ENCODE peak calls at places on chromosomes 6 and 20, in ten cellular contexts. One of them, this sample, is unnamed.

GRCh38 chr20:25247100-25247665 is 702 bp upstream of the PYGB start:
- DNase-seq in AG04450: no peak
- DNase-seq in vagina: no peak
- DNase-seq in nephron progenitor cell: peak; percentile 52
- DNase-seq in ELR: peak; percentile 82
- DNase-seq in stomach: peak; percentile 68
- DNase-seq in glutamatergic neuron: peak; percentile 71
- DNase-seq in C1 segment of cervical spinal cord: peak; percentile 41
- DNase-seq in stimulated activated CD4-positive, alpha-beta T cell treated with anti-CD3 and anti-CD28 coated beads, Interleukin-1b, Interleukin-23, amount 100 ng/mL, for 4 hours: no peak
- DNase-seq in stimulated activated naive B cell treated with anti-CD40 and anti-IgM and Interleukin-4, amounts not matched to agents 10 μg/mL and 1 μg/mL and 100 μg/mL, for 72 hours: no peak
- DNase-seq in this sample: peak; percentile 74

GRCh38 chr6:63716169-63716568 is 80.6 kb downstream of the PHF3 start:
- DNase-seq in glutamatergic neuron: no peak
- DNase-seq in nephron progenitor cell: no peak
- DNase-seq in stomach: no peak
- DNase-seq in C1 segment of cervical spinal cord: no peak
- DNase-seq in AG04450: no peak
- DNase-seq in stimulated activated naive B cell treated with anti-CD40 and anti-IgM and Interleukin-4, amounts not matched to agents 10 μg/mL and 1 μg/mL and 100 μg/mL, for 72 hours: no peak
- DNase-seq in stimulated activated CD4-positive, alpha-beta T cell treated with anti-CD3 and anti-CD28 coated beads, Interleukin-1b, Interleukin-23, amount 100 ng/mL, for 4 hours: no peak
- DNase-seq in vagina: no peak
- DNase-seq in ELR: no peak
- DNase-seq in this sample: no peak

GRCh38 chr20:35271904-35272303 is 6.0 kb downstream of the MMP24OS start:
- DNase-seq in stomach: no peak
- DNase-seq in stimulated activated naive B cell treated with anti-CD40 and anti-IgM and Interleukin-4, amounts not matched to agents 10 μg/mL and 1 μg/mL and 100 μg/mL, for 72 hours: no peak
- DNase-seq in glutamatergic neuron: no peak
- DNase-seq in nephron progenitor cell: no peak
- DNase-seq in stimulated activated CD4-positive, alpha-beta T cell treated with anti-CD3 and anti-CD28 coated beads, Interleukin-1b, Interleukin-23, amount 100 ng/mL, for 4 hours: no peak
- DNase-seq in vagina: no peak
- DNase-seq in AG04450: no peak
- DNase-seq in ELR: peak; percentile 69
- DNase-seq in C1 segment of cervical spinal cord: no peak
- DNase-seq in this sample: no peak

GRCh38 chr6:99882151-99882702 is 111.8 kb downstream of the MCHR2 start:
- DNase-seq in vagina: no peak
- DNase-seq in glutamatergic neuron: peak; percentile 51
- DNase-seq in stimulated activated naive B cell treated with anti-CD40 and anti-IgM and Interleukin-4, amounts not matched to agents 10 μg/mL and 1 μg/mL and 100 μg/mL, for 72 hours: no peak
- DNase-seq in stomach: no peak
- DNase-seq in C1 segment of cervical spinal cord: no peak
- DNase-seq in nephron progenitor cell: peak; percentile 44
- DNase-seq in ELR: no peak
- DNase-seq in stimulated activated CD4-positive, alpha-beta T cell treated with anti-CD3 and anti-CD28 coated beads, Interleukin-1b, Interleukin-23, amount 100 ng/mL, for 4 hours: no peak
- DNase-seq in AG04450: no peak
- DNase-seq in this sample: no peak

GRCh38 chr6:56695702-56696101 is 53.0 kb upstream of the DST start:
- DNase-seq in vagina: no peak
- DNase-seq in glutamatergic neuron: no peak
- DNase-seq in ELR: peak; percentile 68
- DNase-seq in nephron progenitor cell: no peak
- DNase-seq in AG04450: no peak
- DNase-seq in stimulated activated naive B cell treated with anti-CD40 and anti-IgM and Interleukin-4, amounts not matched to agents 10 μg/mL and 1 μg/mL and 100 μg/mL, for 72 hours: no peak
- DNase-seq in C1 segment of cervical spinal cord: no peak
- DNase-seq in stimulated activated CD4-positive, alpha-beta T cell treated with anti-CD3 and anti-CD28 coated beads, Interleukin-1b, Interleukin-23, amount 100 ng/mL, for 4 hours: no peak
- DNase-seq in stomach: no peak
- DNase-seq in this sample: no peak

GRCh38 chr20:58059145-58059544 is 169.3 kb downstream of the ANKRD60 start:
- DNase-seq in glutamatergic neuron: no peak
- DNase-seq in C1 segment of cervical spinal cord: no peak
- DNase-seq in vagina: no peak
- DNase-seq in AG04450: no peak
- DNase-seq in nephron progenitor cell: no peak
- DNase-seq in stimulated activated naive B cell treated with anti-CD40 and anti-IgM and Interleukin-4, amounts not matched to agents 10 μg/mL and 1 μg/mL and 100 μg/mL, for 72 hours: no peak
- DNase-seq in ELR: no peak
- DNase-seq in stimulated activated CD4-positive, alpha-beta T cell treated with anti-CD3 and anti-CD28 coated beads, Interleukin-1b, Interleukin-23, amount 100 ng/mL, for 4 hours: no peak
- DNase-seq in stomach: no peak
- DNase-seq in this sample: no peak

GRCh38 chr20:25315418-25316210 is 67.7 kb downstream of the PYGB start:
- DNase-seq in stimulated activated naive B cell treated with anti-CD40 and anti-IgM and Interleukin-4, amounts not matched to agents 10 μg/mL and 1 μg/mL and 100 μg/mL, for 72 hours: no peak
- DNase-seq in stomach: peak; percentile 17
- DNase-seq in glutamatergic neuron: no peak
- DNase-seq in nephron progenitor cell: no peak
- DNase-seq in vagina: no peak
- DNase-seq in C1 segment of cervical spinal cord: no peak
- DNase-seq in ELR: peak; percentile 65
- DNase-seq in AG04450: no peak
- DNase-seq in stimulated activated CD4-positive, alpha-beta T cell treated with anti-CD3 and anti-CD28 coated beads, Interleukin-1b, Interleukin-23, amount 100 ng/mL, for 4 hours: no peak
- DNase-seq in this sample: peak; percentile 48

GRCh38 chr6:32086661-32087573 is 22.2 kb downstream of the TNXB start:
- DNase-seq in stimulated activated naive B cell treated with anti-CD40 and anti-IgM and Interleukin-4, amounts not matched to agents 10 μg/mL and 1 μg/mL and 100 μg/mL, for 72 hours: peak; percentile 78
- DNase-seq in AG04450: peak; percentile 37
- DNase-seq in vagina: no peak
- DNase-seq in ELR: peak; percentile 85
- DNase-seq in nephron progenitor cell: no peak
- DNase-seq in C1 segment of cervical spinal cord: no peak
- DNase-seq in glutamatergic neuron: no peak
- DNase-seq in stomach: peak; percentile 32
- DNase-seq in stimulated activated CD4-positive, alpha-beta T cell treated with anti-CD3 and anti-CD28 coated beads, Interleukin-1b, Interleukin-23, amount 100 ng/mL, for 4 hours: no peak
- DNase-seq in this sample: peak; percentile 70

GRCh38 chr6:159893064-159893463 is 2.3 kb downstream of the MAS1 start:
- DNase-seq in nephron progenitor cell: no peak
- DNase-seq in glutamatergic neuron: no peak
- DNase-seq in vagina: no peak
- DNase-seq in C1 segment of cervical spinal cord: no peak
- DNase-seq in stimulated activated naive B cell treated with anti-CD40 and anti-IgM and Interleukin-4, amounts not matched to agents 10 μg/mL and 1 μg/mL and 100 μg/mL, for 72 hours: no peak
- DNase-seq in ELR: no peak
- DNase-seq in stimulated activated CD4-positive, alpha-beta T cell treated with anti-CD3 and anti-CD28 coated beads, Interleukin-1b, Interleukin-23, amount 100 ng/mL, for 4 hours: no peak
- DNase-seq in stomach: no peak
- DNase-seq in AG04450: no peak
- DNase-seq in this sample: no peak

GRCh38 chr20:54345301-54345724 is 130.1 kb upstream of the DOK5 start:
- DNase-seq in C1 segment of cervical spinal cord: no peak
- DNase-seq in nephron progenitor cell: no peak
- DNase-seq in AG04450: peak; percentile 59
- DNase-seq in stimulated activated naive B cell treated with anti-CD40 and anti-IgM and Interleukin-4, amounts not matched to agents 10 μg/mL and 1 μg/mL and 100 μg/mL, for 72 hours: no peak
- DNase-seq in glutamatergic neuron: no peak
- DNase-seq in stomach: no peak
- DNase-seq in stimulated activated CD4-positive, alpha-beta T cell treated with anti-CD3 and anti-CD28 coated beads, Interleukin-1b, Interleukin-23, amount 100 ng/mL, for 4 hours: no peak
- DNase-seq in ELR: no peak
- DNase-seq in vagina: no peak
- DNase-seq in this sample: peak; percentile 86

GRCh38 chr6:15615837-15616236 is 47.0 kb downstream of the DTNBP1 start:
- DNase-seq in C1 segment of cervical spinal cord: no peak
- DNase-seq in stomach: no peak
- DNase-seq in vagina: no peak
- DNase-seq in AG04450: no peak
- DNase-seq in nephron progenitor cell: no peak
- DNase-seq in ELR: no peak
- DNase-seq in glutamatergic neuron: no peak
- DNase-seq in stimulated activated CD4-positive, alpha-beta T cell treated with anti-CD3 and anti-CD28 coated beads, Interleukin-1b, Interleukin-23, amount 100 ng/mL, for 4 hours: no peak
- DNase-seq in stimulated activated naive B cell treated with anti-CD40 and anti-IgM and Interleukin-4, amounts not matched to agents 10 μg/mL and 1 μg/mL and 100 μg/mL, for 72 hours: no peak
- DNase-seq in this sample: no peak

GRCh38 chr6:40276176-40276575 is 311.0 kb downstream of the LRFN2 start:
- DNase-seq in stomach: peak; percentile 45
- DNase-seq in AG04450: no peak
- DNase-seq in ELR: no peak
- DNase-seq in glutamatergic neuron: no peak
- DNase-seq in C1 segment of cervical spinal cord: no peak
- DNase-seq in nephron progenitor cell: no peak
- DNase-seq in stimulated activated naive B cell treated with anti-CD40 and anti-IgM and Interleukin-4, amounts not matched to agents 10 μg/mL and 1 μg/mL and 100 μg/mL, for 72 hours: no peak
- DNase-seq in stimulated activated CD4-positive, alpha-beta T cell treated with anti-CD3 and anti-CD28 coated beads, Interleukin-1b, Interleukin-23, amount 100 ng/mL, for 4 hours: no peak
- DNase-seq in vagina: no peak
- DNase-seq in this sample: no peak

GRCh38 chr20:1895674-1896496 is 678 bp downstream of the SIRPA start:
- DNase-seq in AG04450: no peak
- DNase-seq in C1 segment of cervical spinal cord: peak; percentile 64
- DNase-seq in vagina: no peak
- DNase-seq in ELR: no peak
- DNase-seq in stimulated activated CD4-positive, alpha-beta T cell treated with anti-CD3 and anti-CD28 coated beads, Interleukin-1b, Interleukin-23, amount 100 ng/mL, for 4 hours: no peak
- DNase-seq in glutamatergic neuron: no peak
- DNase-seq in nephron progenitor cell: no peak
- DNase-seq in stomach: no peak
- DNase-seq in stimulated activated naive B cell treated with anti-CD40 and anti-IgM and Interleukin-4, amounts not matched to agents 10 μg/mL and 1 μg/mL and 100 μg/mL, for 72 hours: peak; percentile 60
- DNase-seq in this sample: peak; percentile 8

GRCh38 chr6:11163932-11164331 is 52.4 kb upstream of the ERVFRD-1 start:
- DNase-seq in ELR: no peak
- DNase-seq in AG04450: no peak
- DNase-seq in C1 segment of cervical spinal cord: no peak
- DNase-seq in nephron progenitor cell: no peak
- DNase-seq in stimulated activated naive B cell treated with anti-CD40 and anti-IgM and Interleukin-4, amounts not matched to agents 10 μg/mL and 1 μg/mL and 100 μg/mL, for 72 hours: no peak
- DNase-seq in stomach: no peak
- DNase-seq in glutamatergic neuron: no peak
- DNase-seq in stimulated activated CD4-positive, alpha-beta T cell treated with anti-CD3 and anti-CD28 coated beads, Interleukin-1b, Interleukin-23, amount 100 ng/mL, for 4 hours: no peak
- DNase-seq in vagina: no peak
- DNase-seq in this sample: no peak

GRCh38 chr6:17948725-17949124 is 38.7 kb downstream of the KIF13A start:
- DNase-seq in nephron progenitor cell: no peak
- DNase-seq in vagina: no peak
- DNase-seq in ELR: no peak
- DNase-seq in stimulated activated naive B cell treated with anti-CD40 and anti-IgM and Interleukin-4, amounts not matched to agents 10 μg/mL and 1 μg/mL and 100 μg/mL, for 72 hours: no peak
- DNase-seq in AG04450: no peak
- DNase-seq in glutamatergic neuron: no peak
- DNase-seq in stomach: no peak
- DNase-seq in C1 segment of cervical spinal cord: no peak
- DNase-seq in stimulated activated CD4-positive, alpha-beta T cell treated with anti-CD3 and anti-CD28 coated beads, Interleukin-1b, Interleukin-23, amount 100 ng/mL, for 4 hours: no peak
- DNase-seq in this sample: no peak

GRCh38 chr6:79077680-79078056 is 386 bp downstream of the PHIP start:
- DNase-seq in C1 segment of cervical spinal cord: no peak
- DNase-seq in stimulated activated naive B cell treated with anti-CD40 and anti-IgM and Interleukin-4, amounts not matched to agents 10 μg/mL and 1 μg/mL and 100 μg/mL, for 72 hours: no peak
- DNase-seq in glutamatergic neuron: no peak
- DNase-seq in stimulated activated CD4-positive, alpha-beta T cell treated with anti-CD3 and anti-CD28 coated beads, Interleukin-1b, Interleukin-23, amount 100 ng/mL, for 4 hours: no peak
- DNase-seq in nephron progenitor cell: peak; percentile 55
- DNase-seq in AG04450: no peak
- DNase-seq in ELR: peak; percentile 60
- DNase-seq in vagina: no peak
- DNase-seq in stomach: peak; percentile 49
- DNase-seq in this sample: no peak

GRCh38 chr20:10673831-10674683 is at the start of gene JAG1:
- DNase-seq in AG04450: peak; percentile 89
- DNase-seq in stimulated activated CD4-positive, alpha-beta T cell treated with anti-CD3 and anti-CD28 coated beads, Interleukin-1b, Interleukin-23, amount 100 ng/mL, for 4 hours: no peak
- DNase-seq in nephron progenitor cell: peak; percentile 95
- DNase-seq in glutamatergic neuron: peak; percentile 94
- DNase-seq in stimulated activated naive B cell treated with anti-CD40 and anti-IgM and Interleukin-4, amounts not matched to agents 10 μg/mL and 1 μg/mL and 100 μg/mL, for 72 hours: peak; percentile 71
- DNase-seq in stomach: peak; percentile 98
- DNase-seq in C1 segment of cervical spinal cord: peak; percentile 89
- DNase-seq in vagina: no peak
- DNase-seq in ELR: peak; percentile 91
- DNase-seq in this sample: peak; percentile 97

GRCh38 chr20:35907017-35907685 is 47.2 kb downstream of the SCAND1 start:
- DNase-seq in AG04450: no peak
- DNase-seq in stomach: no peak
- DNase-seq in glutamatergic neuron: no peak
- DNase-seq in stimulated activated naive B cell treated with anti-CD40 and anti-IgM and Interleukin-4, amounts not matched to agents 10 μg/mL and 1 μg/mL and 100 μg/mL, for 72 hours: no peak
- DNase-seq in ELR: no peak
- DNase-seq in stimulated activated CD4-positive, alpha-beta T cell treated with anti-CD3 and anti-CD28 coated beads, Interleukin-1b, Interleukin-23, amount 100 ng/mL, for 4 hours: no peak
- DNase-seq in C1 segment of cervical spinal cord: no peak
- DNase-seq in nephron progenitor cell: no peak
- DNase-seq in vagina: no peak
- DNase-seq in this sample: no peak

GRCh38 chr6:17297261-17298080 is 16.3 kb downstream of the RBM24 start:
- DNase-seq in stimulated activated CD4-positive, alpha-beta T cell treated with anti-CD3 and anti-CD28 coated beads, Interleukin-1b, Interleukin-23, amount 100 ng/mL, for 4 hours: no peak
- DNase-seq in AG04450: no peak
- DNase-seq in stimulated activated naive B cell treated with anti-CD40 and anti-IgM and Interleukin-4, amounts not matched to agents 10 μg/mL and 1 μg/mL and 100 μg/mL, for 72 hours: no peak
- DNase-seq in nephron progenitor cell: no peak
- DNase-seq in glutamatergic neuron: no peak
- DNase-seq in vagina: no peak
- DNase-seq in stomach: no peak
- DNase-seq in ELR: no peak
- DNase-seq in C1 segment of cervical spinal cord: no peak
- DNase-seq in this sample: peak; percentile 25

GRCh38 chr6:89007209-89008001 is 44.0 kb upstream of the RNGTT start:
- DNase-seq in stimulated activated naive B cell treated with anti-CD40 and anti-IgM and Interleukin-4, amounts not matched to agents 10 μg/mL and 1 μg/mL and 100 μg/mL, for 72 hours: no peak
- DNase-seq in glutamatergic neuron: no peak
- DNase-seq in nephron progenitor cell: no peak
- DNase-seq in vagina: no peak
- DNase-seq in stomach: no peak
- DNase-seq in C1 segment of cervical spinal cord: no peak
- DNase-seq in ELR: no peak
- DNase-seq in AG04450: no peak
- DNase-seq in stimulated activated CD4-positive, alpha-beta T cell treated with anti-CD3 and anti-CD28 coated beads, Interleukin-1b, Interleukin-23, amount 100 ng/mL, for 4 hours: no peak
- DNase-seq in this sample: no peak

GRCh38 chr6:113732384-113732966 is 124.7 kb upstream of the MARCKS start:
- DNase-seq in nephron progenitor cell: peak; percentile 9
- DNase-seq in stimulated activated naive B cell treated with anti-CD40 and anti-IgM and Interleukin-4, amounts not matched to agents 10 μg/mL and 1 μg/mL and 100 μg/mL, for 72 hours: no peak
- DNase-seq in vagina: no peak
- DNase-seq in C1 segment of cervical spinal cord: peak; percentile 51
- DNase-seq in stomach: no peak
- DNase-seq in ELR: no peak
- DNase-seq in AG04450: no peak
- DNase-seq in stimulated activated CD4-positive, alpha-beta T cell treated with anti-CD3 and anti-CD28 coated beads, Interleukin-1b, Interleukin-23, amount 100 ng/mL, for 4 hours: no peak
- DNase-seq in glutamatergic neuron: peak; percentile 60
- DNase-seq in this sample: peak; percentile 24

GRCh38 chr20:50313827-50314226 is 123.2 kb downstream of the CEBPB start:
- DNase-seq in stimulated activated naive B cell treated with anti-CD40 and anti-IgM and Interleukin-4, amounts not matched to agents 10 μg/mL and 1 μg/mL and 100 μg/mL, for 72 hours: no peak
- DNase-seq in C1 segment of cervical spinal cord: no peak
- DNase-seq in glutamatergic neuron: no peak
- DNase-seq in nephron progenitor cell: no peak
- DNase-seq in stomach: no peak
- DNase-seq in stimulated activated CD4-positive, alpha-beta T cell treated with anti-CD3 and anti-CD28 coated beads, Interleukin-1b, Interleukin-23, amount 100 ng/mL, for 4 hours: no peak
- DNase-seq in AG04450: no peak
- DNase-seq in ELR: no peak
- DNase-seq in vagina: no peak
- DNase-seq in this sample: no peak

GRCh38 chr6:93350774-93351173 is 68.6 kb downstream of the EPHA7 start:
- DNase-seq in glutamatergic neuron: no peak
- DNase-seq in stimulated activated CD4-positive, alpha-beta T cell treated with anti-CD3 and anti-CD28 coated beads, Interleukin-1b, Interleukin-23, amount 100 ng/mL, for 4 hours: no peak
- DNase-seq in ELR: no peak
- DNase-seq in stomach: no peak
- DNase-seq in AG04450: no peak
- DNase-seq in stimulated activated naive B cell treated with anti-CD40 and anti-IgM and Interleukin-4, amounts not matched to agents 10 μg/mL and 1 μg/mL and 100 μg/mL, for 72 hours: no peak
- DNase-seq in nephron progenitor cell: no peak
- DNase-seq in vagina: no peak
- DNase-seq in C1 segment of cervical spinal cord: no peak
- DNase-seq in this sample: no peak

GRCh38 chr6:158027590-158028285 is 46.1 kb downstream of the SYNJ2 start:
- DNase-seq in ELR: no peak
- DNase-seq in vagina: no peak
- DNase-seq in C1 segment of cervical spinal cord: no peak
- DNase-seq in nephron progenitor cell: no peak
- DNase-seq in stimulated activated CD4-positive, alpha-beta T cell treated with anti-CD3 and anti-CD28 coated beads, Interleukin-1b, Interleukin-23, amount 100 ng/mL, for 4 hours: no peak
- DNase-seq in AG04450: no peak
- DNase-seq in stimulated activated naive B cell treated with anti-CD40 and anti-IgM and Interleukin-4, amounts not matched to agents 10 μg/mL and 1 μg/mL and 100 μg/mL, for 72 hours: no peak
- DNase-seq in glutamatergic neuron: no peak
- DNase-seq in stomach: no peak
- DNase-seq in this sample: no peak

GRCh38 chr20:63167918-63168520 is 47.9 kb downstream of the YTHDF1 start:
- DNase-seq in ELR: no peak
- DNase-seq in nephron progenitor cell: no peak
- DNase-seq in stimulated activated naive B cell treated with anti-CD40 and anti-IgM and Interleukin-4, amounts not matched to agents 10 μg/mL and 1 μg/mL and 100 μg/mL, for 72 hours: no peak
- DNase-seq in glutamatergic neuron: peak; percentile 17
- DNase-seq in AG04450: no peak
- DNase-seq in vagina: no peak
- DNase-seq in stomach: no peak
- DNase-seq in stimulated activated CD4-positive, alpha-beta T cell treated with anti-CD3 and anti-CD28 coated beads, Interleukin-1b, Interleukin-23, amount 100 ng/mL, for 4 hours: no peak
- DNase-seq in C1 segment of cervical spinal cord: no peak
- DNase-seq in this sample: no peak

GRCh38 chr20:11553603-11554002 is 364.1 kb upstream of the BTBD3 start:
- DNase-seq in stomach: no peak
- DNase-seq in C1 segment of cervical spinal cord: no peak
- DNase-seq in nephron progenitor cell: no peak
- DNase-seq in stimulated activated naive B cell treated with anti-CD40 and anti-IgM and Interleukin-4, amounts not matched to agents 10 μg/mL and 1 μg/mL and 100 μg/mL, for 72 hours: no peak
- DNase-seq in AG04450: no peak
- DNase-seq in glutamatergic neuron: no peak
- DNase-seq in vagina: no peak
- DNase-seq in stimulated activated CD4-positive, alpha-beta T cell treated with anti-CD3 and anti-CD28 coated beads, Interleukin-1b, Interleukin-23, amount 100 ng/mL, for 4 hours: no peak
- DNase-seq in ELR: peak; percentile 19
- DNase-seq in this sample: peak; percentile 4

GRCh38 chr6:9412951-9413559 is 977.7 kb upstream of the SLC35B3 start:
- DNase-seq in AG04450: no peak
- DNase-seq in stomach: peak; percentile 36
- DNase-seq in C1 segment of cervical spinal cord: no peak
- DNase-seq in vagina: no peak
- DNase-seq in stimulated activated CD4-positive, alpha-beta T cell treated with anti-CD3 and anti-CD28 coated beads, Interleukin-1b, Interleukin-23, amount 100 ng/mL, for 4 hours: no peak
- DNase-seq in ELR: peak; percentile 65
- DNase-seq in nephron progenitor cell: peak; percentile 25
- DNase-seq in stimulated activated naive B cell treated with anti-CD40 and anti-IgM and Interleukin-4, amounts not matched to agents 10 μg/mL and 1 μg/mL and 100 μg/mL, for 72 hours: no peak
- DNase-seq in glutamatergic neuron: peak; percentile 61
- DNase-seq in this sample: no peak

GRCh38 chr6:34953084-34954025 is 64.3 kb downstream of the ANKS1A start:
- DNase-seq in stimulated activated naive B cell treated with anti-CD40 and anti-IgM and Interleukin-4, amounts not matched to agents 10 μg/mL and 1 μg/mL and 100 μg/mL, for 72 hours: no peak
- DNase-seq in stimulated activated CD4-positive, alpha-beta T cell treated with anti-CD3 and anti-CD28 coated beads, Interleukin-1b, Interleukin-23, amount 100 ng/mL, for 4 hours: no peak
- DNase-seq in C1 segment of cervical spinal cord: no peak
- DNase-seq in stomach: no peak
- DNase-seq in nephron progenitor cell: no peak
- DNase-seq in glutamatergic neuron: no peak
- DNase-seq in ELR: peak; percentile 81
- DNase-seq in vagina: no peak
- DNase-seq in AG04450: no peak
- DNase-seq in this sample: peak; percentile 79